ENCODE peak calls at places on chromosomes 11 and 22, in four cellular contexts. X is cardiac muscle cell, R is neural progenitor cell, Y is right lobe of liver. H is an unnamed sample.

GRCh38 chr11:69692422-69692821 is 11.4 kb downstream of the FGF19 start:
- DNase-seq in R (no peak), Y (no peak), X (no peak), H (no peak)

GRCh38 chr22:37079668-37080171 is 28.2 kb downstream of the KCTD17 start:
- DNase-seq in X (peak; percentile 61), R (no peak), Y (no peak), H (no peak)

GRCh38 chr11:118888398-118888797 is 4.7 kb downstream of the CXCR5 start:
- DNase-seq in Y (no peak), X (no peak), R (no peak), H (no peak)

GRCh38 chr11:126892781-126893180 is 107.8 kb downstream of the KIRREL3 start:
- DNase-seq in X (no peak), Y (no peak), R (peak; percentile 21), H (no peak)

GRCh38 chr22:39698106-39698505 is 127.6 kb downstream of the CACNA1I start:
- DNase-seq in X (no peak), Y (no peak), R (no peak), H (no peak)

GRCh38 chr22:50216161-50216683 is 15.4 kb downstream of the SELENOO start:
- DNase-seq in Y (no peak), R (no peak), X (no peak), H (no peak)

GRCh38 chr11:18408558-18409242 is 3.4 kb upstream of the LDHC start:
- DNase-seq in Y (no peak), X (no peak), R (no peak), H (no peak)

GRCh38 chr11:131749100-131749499 is 378.7 kb downstream of the NTM start:
- DNase-seq in X (peak; percentile 85), R (no peak), Y (no peak), H (no peak)

GRCh38 chr11:74636633-74637184 is 44.3 kb downstream of the POLD3 start:
- DNase-seq in Y (no peak), X (peak; percentile 74), R (no peak), H (no peak)

GRCh38 chr22:24305260-24305692 is 34.6 kb downstream of the SPECC1L start:
- DNase-seq in X (peak; percentile 57), Y (no peak), R (no peak), H (no peak)

GRCh38 chr11:114307524-114308203 is 11.5 kb downstream of the NNMT start:
- DNase-seq in Y (peak; percentile 91), R (no peak), X (peak; percentile 98), H (peak; percentile 15)

GRCh38 chr22:33923660-33924246 is 3.5 kb upstream of the LARGE1 start:
- DNase-seq in R (peak; percentile 94), Y (peak; percentile 77), X (peak; percentile 82), H (no peak)

GRCh38 chr11:14974723-14975587 is 2.8 kb upstream of the CALCA start:
- DNase-seq in X (peak; percentile 49), R (peak; percentile 84), Y (peak; percentile 65), H (peak; percentile 57)

GRCh38 chr22:41943661-41944209 is 3.2 kb downstream of the CENPM start:
- DNase-seq in R (no peak), X (no peak), Y (no peak), H (no peak)

GRCh38 chr11:120132645-120133185 is 5.2 kb downstream of the TRIM29 start:
- DNase-seq in R (no peak), X (no peak), Y (peak; percentile 6), H (no peak)

GRCh38 chr11:91932151-91932821 is 292.3 kb upstream of the FAT3 start:
- DNase-seq in X (no peak), R (no peak), Y (no peak), H (no peak)

GRCh38 chr11:22441831-22442230 is 103.7 kb downstream of the SLC17A6 start:
- DNase-seq in X (no peak), R (no peak), Y (no peak), H (no peak)

GRCh38 chr11:61540528-61540927 is 32.0 kb downstream of the LRRC10B start:
- DNase-seq in X (no peak), Y (no peak), R (no peak), H (no peak)

GRCh38 chr11:69108559-69108958 is 47.2 kb upstream of the SMIM38 start:
- DNase-seq in Y (no peak), R (no peak), X (no peak), H (no peak)

GRCh38 chr11:120040136-120040840 is 97.6 kb downstream of the TRIM29 start:
- DNase-seq in Y (no peak), X (no peak), R (no peak), H (no peak)

GRCh38 chr22:17972385-17973181 is 51.8 kb downstream of the MICAL3 start:
- DNase-seq in Y (no peak), R (peak; percentile 32), X (peak; percentile 92), H (no peak)
- H3K4me1 ChIP-seq in Y (peaks cover 35% of the 10 kb centered on the region), R (peaks cover 11% of the 10 kb centered on the region), X (peaks cover 27% of the 10 kb centered on the region), H (peaks cover 12% of the 10 kb centered on the region)

GRCh38 chr11:122140535-122140934 is 24.5 kb upstream of the BLID start:
- DNase-seq in Y (no peak), R (no peak), X (peak; percentile 58), H (no peak)

GRCh38 chr11:122139595-122139866 is 23.5 kb upstream of the BLID start:
- DNase-seq in X (no peak), Y (no peak), R (no peak), H (no peak)

GRCh38 chr11:122138759-122139594 is 23.0 kb upstream of the BLID start:
- DNase-seq in Y (no peak), X (no peak), R (no peak), H (no peak)

GRCh38 chr11:122141757-122142156 is 25.7 kb upstream of the BLID start:
- DNase-seq in X (no peak), R (no peak), Y (no peak), H (no peak)

GRCh38 chr11:122137081-122137793 is 21.2 kb upstream of the BLID start:
- DNase-seq in R (no peak), X (peak; percentile 92), Y (no peak), H (no peak)
- H3K4me1 ChIP-seq in R (no peaks in the 10 kb centered on the region), X (no peaks in the 10 kb centered on the region), Y (peaks cover 25% of the 10 kb centered on the region), H (peaks cover 8% of the 10 kb centered on the region)

DNA sequence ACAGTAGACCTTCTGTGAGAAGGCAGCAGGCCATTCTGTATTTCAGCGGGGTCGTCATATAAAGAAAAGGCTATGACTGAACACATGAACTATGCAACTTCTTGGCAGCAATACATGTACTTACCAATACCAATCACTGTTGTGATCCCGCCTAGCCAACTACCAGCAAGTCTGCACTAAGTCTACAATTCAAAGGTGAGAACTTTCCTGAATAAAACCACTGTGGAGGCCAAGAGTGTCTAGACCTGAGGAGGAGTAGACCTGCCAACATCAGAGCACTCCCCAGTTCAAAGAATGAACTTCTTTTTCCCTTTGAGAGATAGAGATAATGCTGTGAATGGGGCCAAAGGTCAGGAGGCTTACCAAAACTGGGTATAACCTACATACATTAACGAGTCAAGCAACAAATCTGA is 108.2 kb downstream of the SIK3 start:
- DNase-seq in X (peak; percentile 87), Y (peak; percentile 66), R (no peak), H (no peak)
- H3K4me1 ChIP-seq in X (peaks cover 20% of the 10 kb centered on the region), Y (peaks cover 33% of the 10 kb centered on the region), R (peaks cover 47% of the 10 kb centered on the region), H (peaks cover 37% of the 10 kb centered on the region)

DNA sequence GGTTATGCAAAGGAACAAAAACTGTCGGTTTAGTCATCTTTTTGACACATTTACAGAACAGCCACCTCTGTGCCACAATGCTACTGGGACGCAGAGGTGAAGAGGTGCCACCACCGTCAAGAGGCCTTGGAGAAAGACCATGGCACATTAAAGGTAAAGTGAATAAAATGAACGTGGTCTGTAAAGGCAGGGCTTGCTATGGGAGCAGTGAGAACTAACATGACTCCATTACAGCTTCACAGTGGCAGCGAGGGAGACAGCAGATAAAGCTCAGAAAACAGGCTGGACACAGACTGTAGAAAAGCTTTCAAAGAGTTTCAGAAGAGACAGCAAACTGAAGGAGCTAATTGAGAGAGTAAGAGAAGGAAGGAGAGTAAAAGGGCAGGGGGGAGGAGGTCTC is 102.9 kb downstream of the GAB2 start:
- DNase-seq in Y (no peak), X (no peak), R (no peak), H (no peak)
- H3K4me1 ChIP-seq in Y (peaks cover 14% of the 10 kb centered on the region), X (peaks cover 16% of the 10 kb centered on the region), R (peaks cover 30% of the 10 kb centered on the region), H (peaks cover 14% of the 10 kb centered on the region)

GRCh38 chr11:7830740-7831139 is 34.0 kb upstream of the OR5P2 start:
- DNase-seq in X (no peak), R (no peak), Y (no peak), H (no peak)

GRCh38 chr11:7826316-7826715 is 29.6 kb upstream of the OR5P2 start:
- DNase-seq in R (no peak), X (no peak), Y (no peak), H (no peak)
- H3K4me1 ChIP-seq in R (no peaks in the 10 kb centered on the region), X (no peaks in the 10 kb centered on the region), Y (no peaks in the 10 kb centered on the region), H (no peaks in the 10 kb centered on the region)

GRCh38 chr11:67486481-67487195 is 3.8 kb downstream of the AIP start:
- DNase-seq in X (no peak), Y (no peak), R (no peak), H (peak; percentile 36)
- H3K4me1 ChIP-seq in X (no peaks in the 10 kb centered on the region), Y (peaks cover 8% of the 10 kb centered on the region), R (no peaks in the 10 kb centered on the region), H (peaks cover 5% of the 10 kb centered on the region)

GRCh38 chr22:22936190-22936914 is 48.7 kb downstream of the IGLL5 start:
- DNase-seq in Y (no peak), X (no peak), R (no peak), H (no peak)
- H3K4me1 ChIP-seq in Y (no peaks in the 10 kb centered on the region), X (no peaks in the 10 kb centered on the region), R (no peaks in the 10 kb centered on the region), H (no peaks in the 10 kb centered on the region)

GRCh38 chr11:64226507-64227051 is 505 bp downstream of the NUDT22 start:
- DNase-seq in X (no peak), R (no peak), Y (peak; percentile 63), H (peak; percentile 78)

GRCh38 chr11:64225608-64226506 is at the start of the genes NUDT22 and TRPT1:
- DNase-seq in R (peak; percentile 94), Y (peak; percentile 94), X (peak; percentile 80), H (peak; percentile 97)

GRCh38 chr11:64229959-64230208 is 464 bp upstream of the DNAJC4 start:
- DNase-seq in X (no peak), R (no peak), Y (no peak), H (no peak)

GRCh38 chr11:64229090-64229958 is 1.0 kb upstream of the DNAJC4 start:
- DNase-seq in R (no peak), Y (no peak), X (no peak), H (no peak)

GRCh38 chr11:64227405-64227956 is 1.4 kb downstream of the NUDT22 start:
- DNase-seq in Y (no peak), R (no peak), X (peak; percentile 36), H (no peak)
- H3K4me1 ChIP-seq in Y (peaks cover 15% of the 10 kb centered on the region), R (peaks cover 16% of the 10 kb centered on the region), X (peaks cover 20% of the 10 kb centered on the region), H (peaks cover 39% of the 10 kb centered on the region)

DNA sequence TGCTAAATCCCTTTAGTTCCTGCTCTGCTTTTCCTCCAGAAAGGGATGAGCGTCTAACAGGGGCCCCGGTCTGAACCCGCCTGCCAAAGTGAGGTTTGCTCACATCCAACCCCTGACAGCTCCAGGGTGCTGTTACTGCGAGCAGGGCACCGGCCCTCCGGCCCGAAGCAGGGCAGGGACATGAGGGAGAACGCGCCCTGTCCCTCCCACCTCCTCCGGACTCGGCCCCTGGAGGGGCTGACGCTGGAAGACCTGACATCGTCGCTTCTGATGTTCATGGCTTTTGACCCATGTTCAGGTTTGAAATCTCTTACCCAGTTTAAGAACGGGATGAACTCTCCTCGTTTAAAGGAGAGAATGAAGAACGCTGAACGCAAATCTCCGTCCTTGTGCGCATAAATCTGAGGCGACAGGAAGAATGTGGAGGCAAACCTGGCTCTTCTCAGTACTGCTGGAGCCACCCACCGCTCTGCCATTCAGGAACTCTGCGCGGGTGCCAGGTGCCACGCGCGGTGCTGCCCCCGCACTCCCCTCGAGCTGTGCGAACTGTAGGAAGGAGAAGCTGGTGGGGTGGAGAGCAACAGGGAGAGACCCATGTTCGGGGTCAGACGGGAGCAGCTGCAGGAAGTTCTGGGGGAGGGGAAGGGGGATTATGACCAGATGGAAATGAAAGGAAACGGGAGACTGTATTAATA is 819 bp upstream of the EEF1G start:
- DNase-seq in Y (peak; percentile 64), X (peak; percentile 43), R (peak; percentile 31), H (peak; percentile 43)
- H3K4me1 ChIP-seq in Y (no peaks in the 10 kb centered on the region), X (peaks cover 9% of the 10 kb centered on the region), R (peaks cover 23% of the 10 kb centered on the region), H (peaks cover 6% of the 10 kb centered on the region)

H was measured in pancreas.